ENCODE peak calls at places on chromosomes 12 and 14, in nine cellular contexts. One of them, this sample, is unnamed.

GRCh38 chr12:109084425-109084824 is 8.8 kb downstream of the ALKBH2 start:
- DNase-seq in amniotic stem cell: no peak
- DNase-seq in activated CD4-positive, CD25-positive, alpha-beta regulatory T cell treated with anti-CD3 and anti-CD28 coated beads, Interleukin-2, amount 50 U/mL, for 16 hours: no peak
- DNase-seq in BE2C: no peak
- DNase-seq in non-pigmented ciliary epithelial cell: no peak
- DNase-seq in A172: no peak
- DNase-seq in NCI-H460: no peak
- DNase-seq in NCI-H1694: no peak
- DNase-seq in WERI-Rb-1: no peak
- DNase-seq in this sample: no peak

GRCh38 chr12:19971396-19971802 is 396.9 kb upstream of the PDE3A start:
- DNase-seq in amniotic stem cell: no peak
- DNase-seq in NCI-H1694: no peak
- DNase-seq in non-pigmented ciliary epithelial cell: no peak
- DNase-seq in BE2C: peak
- DNase-seq in activated CD4-positive, CD25-positive, alpha-beta regulatory T cell treated with anti-CD3 and anti-CD28 coated beads, Interleukin-2, amount 50 U/mL, for 16 hours: no peak
- DNase-seq in NCI-H460: peak
- DNase-seq in WERI-Rb-1: no peak
- DNase-seq in A172: peak
- DNase-seq in this sample: no peak

GRCh38 chr14:55715889-55716288 is 135.9 kb downstream of the KTN1 start:
- DNase-seq in non-pigmented ciliary epithelial cell: peak
- DNase-seq in A172: peak
- DNase-seq in activated CD4-positive, CD25-positive, alpha-beta regulatory T cell treated with anti-CD3 and anti-CD28 coated beads, Interleukin-2, amount 50 U/mL, for 16 hours: no peak
- DNase-seq in WERI-Rb-1: no peak
- DNase-seq in amniotic stem cell: peak
- DNase-seq in NCI-H460: no peak
- DNase-seq in NCI-H1694: no peak
- DNase-seq in BE2C: no peak
- DNase-seq in this sample: peak

GRCh38 chr14:33402604-33403003 is 463.9 kb downstream of the NPAS3 start:
- DNase-seq in BE2C: no peak
- DNase-seq in NCI-H1694: no peak
- DNase-seq in A172: no peak
- DNase-seq in NCI-H460: no peak
- DNase-seq in WERI-Rb-1: no peak
- DNase-seq in non-pigmented ciliary epithelial cell: no peak
- DNase-seq in activated CD4-positive, CD25-positive, alpha-beta regulatory T cell treated with anti-CD3 and anti-CD28 coated beads, Interleukin-2, amount 50 U/mL, for 16 hours: no peak
- DNase-seq in amniotic stem cell: no peak
- DNase-seq in this sample: no peak

GRCh38 chr14:63727736-63728728 is at the start of gene SGPP1:
- DNase-seq in WERI-Rb-1: peak
- DNase-seq in NCI-H460: peak
- DNase-seq in A172: peak
- DNase-seq in BE2C: peak
- DNase-seq in non-pigmented ciliary epithelial cell: no peak
- DNase-seq in amniotic stem cell: peak
- DNase-seq in NCI-H1694: peak
- DNase-seq in activated CD4-positive, CD25-positive, alpha-beta regulatory T cell treated with anti-CD3 and anti-CD28 coated beads, Interleukin-2, amount 50 U/mL, for 16 hours: peak
- DNase-seq in this sample: peak

GRCh38 chr14:53192023-53192422 is 38.9 kb upstream of the DDHD1 start:
- DNase-seq in BE2C: no peak
- DNase-seq in NCI-H1694: no peak
- DNase-seq in NCI-H460: no peak
- DNase-seq in A172: no peak
- DNase-seq in activated CD4-positive, CD25-positive, alpha-beta regulatory T cell treated with anti-CD3 and anti-CD28 coated beads, Interleukin-2, amount 50 U/mL, for 16 hours: no peak
- DNase-seq in amniotic stem cell: no peak
- DNase-seq in non-pigmented ciliary epithelial cell: no peak
- DNase-seq in WERI-Rb-1: no peak
- DNase-seq in this sample: no peak

GRCh38 chr12:91210577-91210976 is 28.0 kb upstream of the DCN start:
- DNase-seq in activated CD4-positive, CD25-positive, alpha-beta regulatory T cell treated with anti-CD3 and anti-CD28 coated beads, Interleukin-2, amount 50 U/mL, for 16 hours: no peak
- DNase-seq in amniotic stem cell: no peak
- DNase-seq in BE2C: no peak
- DNase-seq in WERI-Rb-1: no peak
- DNase-seq in non-pigmented ciliary epithelial cell: no peak
- DNase-seq in NCI-H460: no peak
- DNase-seq in NCI-H1694: no peak
- DNase-seq in A172: no peak
- DNase-seq in this sample: peak

GRCh38 chr14:68678471-68678870 is 114.4 kb downstream of the ZFP36L1 start:
- DNase-seq in A172: no peak
- DNase-seq in WERI-Rb-1: no peak
- DNase-seq in BE2C: no peak
- DNase-seq in non-pigmented ciliary epithelial cell: no peak
- DNase-seq in amniotic stem cell: no peak
- DNase-seq in activated CD4-positive, CD25-positive, alpha-beta regulatory T cell treated with anti-CD3 and anti-CD28 coated beads, Interleukin-2, amount 50 U/mL, for 16 hours: no peak
- DNase-seq in NCI-H460: no peak
- DNase-seq in NCI-H1694: no peak
- DNase-seq in this sample: no peak

GRCh38 chr12:18267427-18267826 is 6.1 kb downstream of the PIK3C2G start:
- DNase-seq in WERI-Rb-1: no peak
- DNase-seq in NCI-H460: no peak
- DNase-seq in non-pigmented ciliary epithelial cell: no peak
- DNase-seq in A172: no peak
- DNase-seq in BE2C: no peak
- DNase-seq in activated CD4-positive, CD25-positive, alpha-beta regulatory T cell treated with anti-CD3 and anti-CD28 coated beads, Interleukin-2, amount 50 U/mL, for 16 hours: no peak
- DNase-seq in NCI-H1694: no peak
- DNase-seq in amniotic stem cell: no peak
- DNase-seq in this sample: no peak